ENCODE peak calls at places on chromosome 17, in four cellular contexts. S is mesendoderm, I is IMR-90, U is H1. B is an unnamed sample.

GRCh38 chr17:13510062-13510461 is 91.7 kb downstream of the HS3ST3A1 start:
- DNase-seq in S (no peak), I (peak), U (no peak), B (no peak)

GRCh38 chr17:79220715-79221291 is 146.2 kb downstream of the ENGASE start:
- DNase-seq in S (peak), I (no peak), U (peak), B (peak)

GRCh38 chr17:27256225-27257030 is 37.5 kb upstream of the WSB1 start:
- DNase-seq in S (no peak), I (peak), U (no peak), B (no peak)

GRCh38 chr17:35117984-35118383 is 1.7 kb downstream of the RAD51D start:
- DNase-seq in S (no peak), I (peak), U (no peak), B (no peak)

GRCh38 chr17:28725660-28726395 is at the start of gene TLCD1:
- DNase-seq in S (peak), I (peak), U (peak), B (peak)

GRCh38 chr17:15392326-15392739 is 50.9 kb upstream of the TEKT3 start:
- DNase-seq in S (no peak), I (peak), U (no peak), B (no peak)

GRCh38 chr17:47004906-47005305 is 25.9 kb upstream of the RPRML start:
- DNase-seq in S (no peak), I (no peak), U (no peak), B (no peak)

GRCh38 chr17:41265078-41265477 is at the start of gene KRTAP9-6:
- DNase-seq in S (no peak), I (no peak), U (no peak), B (no peak)

GRCh38 chr17:37392024-37392590 is 14.5 kb downstream of the ACACA start:
- DNase-seq in S (no peak), I (peak), U (no peak), B (no peak)

GRCh38 chr17:10360578-10360977 is 12.2 kb downstream of the MYH13 start:
- DNase-seq in S (no peak), I (peak), U (no peak), B (no peak)

GRCh38 chr17:10352866-10353265 is 19.9 kb downstream of the MYH13 start:
- DNase-seq in S (peak), I (no peak), U (no peak), B (no peak)

GRCh38 chr17:10357768-10358167 is 15.0 kb downstream of the MYH13 start:
- DNase-seq in S (peak), I (no peak), U (peak), B (peak)
- H4K5ac ChIP-seq in S (no peak), I (no peak), U (no peak), B (no peak)

GRCh38 chr17:2594657-2595085 is 1.2 kb downstream of the PAFAH1B1 start:
- DNase-seq in S (no peak), I (no peak), U (no peak), B (no peak)

GRCh38 chr17:2595200-2595599 is 1.7 kb downstream of the PAFAH1B1 start:
- DNase-seq in S (no peak), I (no peak), U (no peak), B (no peak)

GRCh38 chr17:2592974-2593845 is at the start of gene PAFAH1B1:
- DNase-seq in S (peak), I (peak), U (peak), B (peak)

GRCh38 chr17:2595736-2596135 is 2.3 kb downstream of the PAFAH1B1 start:
- DNase-seq in S (no peak), I (no peak), U (no peak), B (no peak)

DNA sequence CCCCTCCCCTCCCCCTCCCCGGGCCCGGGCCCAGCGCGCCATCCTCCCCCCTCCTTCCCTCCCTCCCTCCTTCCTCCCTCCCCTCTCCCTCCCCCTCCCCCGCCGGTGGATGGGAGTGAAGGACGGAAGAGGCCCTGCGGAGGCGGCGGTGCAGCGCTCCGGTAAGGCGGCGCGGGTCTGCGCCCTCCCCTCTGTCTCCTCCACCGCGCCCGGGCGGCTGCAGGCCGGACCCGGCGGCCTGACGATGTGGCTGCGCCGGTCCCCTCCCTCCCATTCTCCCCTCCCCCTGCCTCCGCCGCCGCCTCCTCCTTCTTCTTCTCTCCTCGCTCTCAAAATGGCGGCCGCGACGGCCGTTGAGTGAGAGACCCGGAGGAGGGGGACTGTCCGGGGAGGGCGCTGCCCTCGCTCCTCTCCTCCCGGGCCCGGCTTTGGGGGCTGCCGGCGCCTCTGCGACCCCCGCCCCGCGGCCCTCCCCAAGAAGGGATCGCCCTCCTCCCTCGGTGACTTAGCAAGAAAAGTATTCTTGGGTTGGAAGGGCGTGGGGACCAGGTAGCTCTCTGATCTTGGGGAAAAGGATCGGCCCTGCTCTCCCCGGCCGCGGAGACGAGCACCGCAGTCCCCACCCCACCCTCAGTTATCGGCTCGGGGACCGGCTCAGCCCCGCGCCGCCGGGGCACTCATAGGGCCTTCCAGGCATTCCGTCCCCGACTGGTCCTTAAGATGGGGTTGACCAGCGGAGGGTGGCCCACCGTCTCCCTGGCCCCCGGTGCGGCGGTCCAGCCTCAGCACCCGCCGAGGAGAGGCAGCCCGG is 597 bp downstream of the PAFAH1B1 start:
- DNase-seq in S (peak), I (peak), U (peak), B (peak)
- H2AK5ac ChIP-seq in S (no peak), I (peak), U (no peak), B (no peak)

GRCh38 chr17:2511138-2511461 is 588 bp downstream of the METTL16 start:
- DNase-seq in S (no peak), I (no peak), U (no peak), B (no peak)
- H4K5ac ChIP-seq in S (peak), I (peak), U (peak), B (peak)

DNA sequence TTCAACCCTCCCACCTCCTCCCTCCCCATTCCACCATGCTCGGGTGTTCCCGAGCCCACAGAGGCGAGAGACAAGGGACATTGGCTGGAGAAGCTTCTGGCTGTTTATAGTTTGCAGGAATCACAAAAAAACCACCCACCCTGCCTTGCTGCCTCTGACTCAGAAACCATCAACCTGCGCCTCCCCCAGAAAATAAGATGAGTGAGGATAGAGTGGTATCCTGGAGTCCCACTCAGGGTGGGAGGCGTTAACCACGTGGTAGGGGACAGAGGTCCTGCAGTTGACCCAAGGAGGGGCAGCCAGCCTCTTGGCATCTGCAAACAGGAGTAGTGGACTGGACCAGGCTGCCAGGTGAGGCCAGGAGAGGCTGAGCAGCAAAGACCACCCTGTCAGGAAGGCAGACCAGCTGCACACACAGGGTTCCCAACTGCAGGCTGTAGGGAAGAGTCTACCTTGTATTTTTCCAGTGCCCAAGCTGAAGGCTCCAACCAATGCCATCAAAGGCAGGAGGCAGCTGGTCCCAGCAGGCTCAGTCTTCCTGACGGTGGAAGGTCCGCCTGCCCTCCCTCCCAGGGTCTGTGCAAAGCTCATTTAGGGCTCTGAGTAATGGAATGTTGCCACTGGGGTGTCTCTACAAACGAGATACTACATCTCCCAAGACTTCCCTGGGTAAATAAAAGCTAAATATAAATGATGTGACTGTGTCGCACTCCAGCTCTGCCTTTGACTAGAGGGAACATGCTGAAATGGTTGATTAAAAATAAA is 201.5 kb upstream of the TNRC6C start:
- DNase-seq in S (no peak), I (no peak), U (no peak), B (no peak)
- H2AK5ac ChIP-seq in S (no peak), I (no peak), U (no peak), B (no peak)

DNA sequence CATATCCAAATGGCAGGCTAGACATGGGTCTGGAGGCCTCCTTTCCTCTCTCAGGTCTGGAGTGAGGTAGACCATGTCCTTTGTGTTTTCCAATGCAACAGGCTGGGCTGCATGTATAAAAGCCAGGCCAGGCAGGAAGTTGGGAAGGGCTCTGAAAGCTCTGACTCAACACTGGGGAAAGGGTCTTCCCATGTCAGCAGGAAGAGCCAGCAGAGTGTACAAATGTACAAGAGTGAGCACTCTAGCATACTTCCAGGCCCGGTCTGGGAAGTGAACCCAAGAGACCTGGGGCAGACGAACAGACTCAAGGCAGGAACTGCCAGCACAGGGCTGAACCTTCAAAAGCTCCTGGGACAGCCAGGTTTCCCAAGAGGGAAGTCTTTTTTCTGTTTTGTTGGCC is 7.0 kb downstream of the ATPAF2 start:
- DNase-seq in S (no peak), I (peak), U (no peak), B (no peak)
- H4K5ac ChIP-seq in S (no peak), I (peak), U (no peak), B (no peak)

GRCh38 chr17:76281573-76282371 is 16.6 kb downstream of the UBALD2 start:
- DNase-seq in S (no peak), I (no peak), U (no peak), B (no peak)
- H2AK5ac ChIP-seq in S (no peak), I (no peak), U (no peak), B (no peak)

GRCh38 chr17:73594025-73594424 is 50.2 kb downstream of the SDK2 start:
- DNase-seq in S (no peak), I (no peak), U (no peak), B (no peak)
- H4K5ac ChIP-seq in S (no peak), I (no peak), U (no peak), B (no peak)

GRCh38 chr17:8397636-8398035 is at the start of gene RNF222:
- DNase-seq in S (no peak), I (no peak), U (no peak), B (no peak)

GRCh38 chr17:8392274-8392673 is 5.4 kb downstream of the RNF222 start:
- DNase-seq in S (no peak), I (no peak), U (no peak), B (no peak)

GRCh38 chr17:8393470-8394231 is 4.0 kb downstream of the RNF222 start:
- DNase-seq in S (peak), I (peak), U (no peak), B (no peak)

GRCh38 chr17:8391711-8392110 is 5.9 kb downstream of the RNF222 start:
- DNase-seq in S (peak), I (peak), U (no peak), B (peak)

DNA sequence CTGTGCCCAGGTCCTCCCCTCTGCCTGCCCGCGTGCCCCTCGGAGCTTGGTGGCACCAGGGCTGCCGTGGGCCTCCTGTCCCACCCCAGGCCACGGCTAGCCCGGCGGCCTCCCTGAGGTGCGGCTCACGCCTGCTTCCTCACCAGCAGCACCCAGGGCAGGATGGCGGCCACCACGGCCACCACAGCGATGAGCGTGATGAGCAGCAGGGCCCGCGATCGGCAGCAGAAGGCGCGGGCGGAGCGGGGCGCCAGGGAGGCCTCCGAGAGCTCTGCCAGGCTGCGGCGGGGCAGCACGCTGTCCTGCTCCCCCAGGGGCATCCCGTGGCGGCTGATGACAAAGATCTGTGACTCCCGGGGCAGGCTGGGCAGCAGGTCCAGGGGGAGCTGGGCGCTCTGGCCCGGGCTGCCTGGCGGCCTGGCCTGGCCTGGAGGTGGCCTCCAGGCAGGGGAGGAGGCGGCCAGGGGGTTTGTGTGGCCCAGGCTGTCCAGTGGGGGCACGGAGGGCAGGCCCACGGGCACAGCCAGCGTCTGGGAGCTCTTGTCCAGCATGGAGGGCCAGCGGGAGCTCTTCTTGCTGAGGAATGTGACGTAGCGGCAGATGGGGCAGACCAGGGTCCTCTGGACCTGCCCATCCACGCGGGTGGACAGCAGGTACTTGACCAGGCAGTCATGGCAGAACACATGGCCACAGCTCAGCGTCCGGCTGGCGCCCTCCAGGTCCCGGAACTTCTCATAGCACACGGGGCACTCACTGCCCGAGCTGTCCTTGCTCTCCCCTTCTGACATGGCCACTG is 4.8 kb downstream of the RNF222 start:
- DNase-seq in S (no peak), I (no peak), U (no peak), B (no peak)
- H2AK5ac ChIP-seq in S (no peak), I (no peak), U (no peak), B (no peak)